ENCODE peak calls at places on chromosomes 1 and 21, in seven cellular contexts. M, I, X, B, P, D and C are unnamed samples.

GRCh38 chr1:70331962-70332361 is 22.6 kb downstream of the ANKRD13C start:
- DNase-seq in X (no peak), I (no peak), M (no peak), P (no peak), B (no peak), D (peak; percentile 76), C (no peak)

GRCh38 chr1:27672750-27673112 is 739 bp upstream of the IFI6 start:
- DNase-seq in P (no peak), M (no peak), I (no peak), D (peak; percentile 14), X (no peak), B (no peak), C (no peak)

GRCh38 chr1:81699234-81699633 is 101.5 kb upstream of the ADGRL2 start:
- DNase-seq in M (no peak), X (no peak), P (peak; percentile 30), B (no peak), I (no peak), D (peak; percentile 91), C (no peak)

GRCh38 chr1:54984126-54984842 is 3.9 kb downstream of the TMEM61 start:
- DNase-seq in I (no peak), B (no peak), M (no peak), D (no peak), X (no peak), P (peak; percentile 12), C (peak; percentile 53)

GRCh38 chr1:3785458-3786157 is 10.7 kb downstream of the LRRC47 start:
- DNase-seq in I (no peak), B (no peak), P (no peak), X (no peak), M (no peak), D (peak; percentile 49), C (peak; percentile 43)

GRCh38 chr1:56194911-56195310 is 384.5 kb downstream of the PLPP3 start:
- DNase-seq in I (no peak), B (no peak), D (no peak), P (no peak), M (no peak), X (no peak), C (no peak)

GRCh38 chr21:26437326-26438009 is 135.6 kb downstream of the CYYR1 start:
- DNase-seq in B (no peak), M (no peak), D (no peak), P (no peak), I (no peak), X (no peak), C (no peak)

GRCh38 chr21:18832950-18833349 is 429.4 kb upstream of the TMPRSS15 start:
- DNase-seq in P (no peak), I (no peak), X (no peak), D (peak; percentile 85), M (no peak), B (no peak), C (no peak)

GRCh38 chr1:106793686-106794085 is 262.8 kb upstream of the PRMT6 start:
- DNase-seq in D (no peak), X (no peak), I (no peak), P (no peak), M (no peak), B (no peak), C (no peak)

GRCh38 chr1:187871177-187871576 is 1042.4 kb downstream of the PLA2G4A start:
- DNase-seq in P (no peak), X (no peak), D (no peak), M (no peak), B (no peak), I (no peak), C (no peak)

GRCh38 chr1:155910621-155911121 is 478 bp downstream of the RIT1 start:
- DNase-seq in M (peak; percentile 61), D (peak; percentile 41), P (peak; percentile 23), B (no peak), I (peak; percentile 29), X (no peak), C (no peak)

GRCh38 chr1:33008051-33008914 is 28.4 kb downstream of the AK2 start:
- DNase-seq in D (peak; percentile 68), M (no peak), X (no peak), B (no peak), I (no peak), P (peak; percentile 43), C (no peak)

GRCh38 chr21:39660191-39660590 is 47.5 kb downstream of the B3GALT5 start:
- DNase-seq in I (peak; percentile 29), X (no peak), M (no peak), P (peak; percentile 90), D (peak; percentile 25), B (no peak), C (no peak)

GRCh38 chr1:244056602-244057001 is 5.5 kb downstream of the ZBTB18 start:
- DNase-seq in X (no peak), M (no peak), B (no peak), D (no peak), P (no peak), I (no peak), C (no peak)

GRCh38 chr1:34277150-34277549 is 100.4 kb downstream of the C1orf94 start:
- DNase-seq in D (no peak), P (no peak), X (no peak), M (no peak), B (no peak), I (no peak), C (no peak)

GRCh38 chr1:66444438-66445265 is 89.3 kb upstream of the SGIP1 start:
- DNase-seq in D (no peak), X (no peak), I (no peak), P (no peak), B (no peak), M (no peak), C (no peak)

GRCh38 chr1:100516854-100517253 is 21.1 kb upstream of the GPR88 start:
- DNase-seq in X (no peak), B (no peak), D (no peak), P (no peak), I (no peak), M (no peak), C (no peak)

GRCh38 chr1:236129315-236129714 is 13.0 kb upstream of the GPR137B start:
- DNase-seq in B (no peak), M (no peak), I (no peak), P (no peak), D (no peak), X (no peak), C (no peak)

GRCh38 chr21:38914531-38915385 is 109.0 kb downstream of the ETS2 start:
- DNase-seq in X (no peak), D (no peak), I (peak; percentile 38), P (peak; percentile 65), M (no peak), B (no peak), C (peak; percentile 33)

GRCh38 chr21:34790834-34791233 is 122.0 kb downstream of the CLIC6 start:
- DNase-seq in D (peak; percentile 43), B (no peak), X (no peak), I (no peak), M (no peak), P (peak; percentile 67), C (no peak)

GRCh38 chr1:248618878-248619277 is 16.0 kb downstream of the OR2T11 start:
- DNase-seq in B (no peak), I (no peak), M (peak; percentile 63), X (peak; percentile 45), D (peak; percentile 81), P (peak; percentile 47), C (no peak)